ENCODE peak calls at places on chromosomes 5 and 9, in seven cellular contexts. E, G, S, O, T, L and B are unnamed samples.

GRCh38 chr9:86134361-86134760 is 35.0 kb upstream of the GOLM1 start:
- DNase-seq in E (no peak), G (no peak), S (no peak), O (no peak), T (no peak), L (no peak), B (no peak)

GRCh38 chr5:170503970-170504525 is at the start of gene KCNIP1:
- DNase-seq in E (no peak), G (no peak), S (peak; percentile 27), O (peak; percentile 33), T (no peak), L (no peak), B (peak; percentile 49)

GRCh38 chr5:66826263-66826662 is 230.1 kb downstream of the MAST4 start:
- DNase-seq in E (no peak), G (no peak), S (no peak), O (no peak), T (no peak), L (no peak), B (no peak)

GRCh38 chr9:27150758-27151431 is 41.9 kb downstream of the TEK start:
- DNase-seq in E (no peak), G (no peak), S (no peak), O (no peak), T (peak; percentile 84), L (peak; percentile 1), B (no peak)

GRCh38 chr9:110546411-110546871 is 33.1 kb downstream of the SVEP1 start:
- DNase-seq in E (no peak), G (no peak), S (no peak), O (no peak), T (no peak), L (no peak), B (no peak)

GRCh38 chr5:2008851-2009629 is 126.3 kb upstream of the IRX4 start:
- DNase-seq in E (no peak), G (no peak), S (no peak), O (no peak), T (no peak), L (no peak), B (no peak)

GRCh38 chr5:165627548-165628170 is 2122.2 kb downstream of the MAT2B start:
- DNase-seq in E (no peak), G (no peak), S (no peak), O (no peak), T (no peak), L (no peak), B (no peak)

GRCh38 chr5:6181147-6181729 is 197.1 kb downstream of the MED10 start:
- DNase-seq in E (no peak), G (no peak), S (no peak), O (no peak), T (no peak), L (no peak), B (no peak)

GRCh38 chr5:57836921-57837320 is 354.3 kb upstream of the ACTBL2 start:
- DNase-seq in E (no peak), G (no peak), S (no peak), O (no peak), T (no peak), L (no peak), B (no peak)

GRCh38 chr5:53369681-53370080 is 110.7 kb upstream of the FST start:
- DNase-seq in E (no peak), G (no peak), S (no peak), O (no peak), T (no peak), L (no peak), B (no peak)

GRCh38 chr5:16934123-16934522 is 2.0 kb downstream of the MYO10 start:
- DNase-seq in E (no peak), G (peak; percentile 61), S (no peak), O (peak; percentile 78), T (peak; percentile 78), L (peak; percentile 87), B (peak; percentile 58)

GRCh38 chr5:38316544-38317224 is 58.3 kb downstream of the EGFLAM start:
- DNase-seq in E (no peak), G (no peak), S (no peak), O (peak; percentile 87), T (peak; percentile 61), L (no peak), B (no peak)

GRCh38 chr5:164184158-164184557 is 678.7 kb downstream of the MAT2B start:
- DNase-seq in E (no peak), G (no peak), S (no peak), O (peak; percentile 80), T (no peak), L (no peak), B (no peak)

GRCh38 chr9:135520916-135521607 is at the start of gene LCN1:
- DNase-seq in E (no peak), G (no peak), S (no peak), O (no peak), T (no peak), L (no peak), B (no peak)

GRCh38 chr9:133986774-133987454 is 5.2 kb downstream of the VAV2 start:
- DNase-seq in E (no peak), G (no peak), S (no peak), O (peak; percentile 49), T (no peak), L (no peak), B (no peak)

GRCh38 chr9:33988219-33988890 is 60.3 kb downstream of the UBAP2 start:
- DNase-seq in E (no peak), G (no peak), S (no peak), O (no peak), T (no peak), L (peak; percentile 10), B (no peak)

GRCh38 chr5:91383027-91383955 is at the start of gene ARRDC3:
- DNase-seq in E (peak; percentile 92), G (peak; percentile 85), S (peak; percentile 90), O (peak; percentile 97), T (peak; percentile 97), L (peak; percentile 98), B (peak; percentile 98)

GRCh38 chr5:946720-947625 is 54.3 kb downstream of the TRIP13 start:
- DNase-seq in E (no peak), G (no peak), S (no peak), O (peak; percentile 39), T (no peak), L (no peak), B (no peak)

GRCh38 chr5:104016650-104017049 is 454.1 kb upstream of the NUDT12 start:
- DNase-seq in E (no peak), G (peak; percentile 70), S (no peak), O (no peak), T (peak; percentile 2), L (peak; percentile 48), B (no peak)

GRCh38 chr5:67414712-67415111 is 218.1 kb upstream of the CD180 start:
- DNase-seq in E (no peak), G (no peak), S (no peak), O (no peak), T (peak; percentile 57), L (no peak), B (no peak)

GRCh38 chr5:128536861-128537305 is 1.2 kb downstream of the FBN2 start:
- DNase-seq in E (no peak), G (no peak), S (no peak), O (no peak), T (peak; percentile 45), L (no peak), B (no peak)

GRCh38 chr5:68894673-68895072 is 199.1 kb upstream of the SLC30A5 start:
- DNase-seq in E (no peak), G (no peak), S (no peak), O (no peak), T (peak; percentile 17), L (no peak), B (no peak)